ENCODE peak calls at places on chromosomes 12 and 14, in eight cellular contexts. D, O, Q, L, X, I, Y and F are unnamed samples.

GRCh38 chr12:57127101-57127709 is 1.1 kb upstream of the LRP1 start:
- DNase-seq in D (peak; percentile 31), O (no peak), Q (peak; percentile 77), L (no peak), X (peak; percentile 71), I (peak; percentile 47), Y (no peak), F (peak; percentile 50)

GRCh38 chr14:103517626-103518415 is 4.8 kb downstream of the CKB start:
- DNase-seq in D (no peak), O (no peak), Q (no peak), L (no peak), X (no peak), I (no peak), Y (no peak), F (no peak)

GRCh38 chr14:99359906-99360305 is 87.9 kb upstream of the BCL11B start:
- DNase-seq in D (no peak), O (no peak), Q (no peak), L (no peak), X (no peak), I (no peak), Y (no peak), F (no peak)

GRCh38 chr12:131363841-131364425 is 347.0 kb upstream of the SFSWAP start:
- DNase-seq in D (no peak), O (no peak), Q (no peak), L (no peak), X (no peak), I (no peak), Y (no peak), F (no peak)

GRCh38 chr14:23722675-23723074 is 86.5 kb downstream of the DHRS2 start:
- DNase-seq in D (no peak), O (no peak), Q (no peak), L (no peak), X (no peak), I (no peak), Y (no peak), F (no peak)

GRCh38 chr12:50032516-50033316 is 7.4 kb upstream of the RACGAP1 start:
- DNase-seq in D (no peak), O (no peak), Q (no peak), L (no peak), X (no peak), I (no peak), Y (no peak), F (no peak)

GRCh38 chr12:1518763-1519516 is 75.4 kb downstream of the FBXL14 start:
- DNase-seq in D (no peak), O (no peak), Q (peak; percentile 52), L (no peak), X (no peak), I (no peak), Y (no peak), F (no peak)

GRCh38 chr12:123788541-123788940 is 26.4 kb downstream of the DNAH10 start:
- DNase-seq in D (no peak), O (no peak), Q (no peak), L (no peak), X (no peak), I (no peak), Y (no peak), F (no peak)

GRCh38 chr12:130658106-130658505 is 58.0 kb downstream of the RIMBP2 start:
- DNase-seq in D (no peak), O (no peak), Q (no peak), L (no peak), X (no peak), I (no peak), Y (no peak), F (no peak)

GRCh38 chr12:7859552-7859951 is 13.2 kb downstream of the SLC2A14 start:
- DNase-seq in D (no peak), O (no peak), Q (no peak), L (no peak), X (no peak), I (no peak), Y (no peak), F (no peak)

GRCh38 chr12:131460516-131460915 is 250.4 kb upstream of the SFSWAP start:
- DNase-seq in D (no peak), O (no peak), Q (no peak), L (no peak), X (no peak), I (no peak), Y (no peak), F (no peak)

GRCh38 chr14:85195872-85196477 is 334.0 kb upstream of the FLRT2 start:
- DNase-seq in D (no peak), O (no peak), Q (no peak), L (no peak), X (no peak), I (no peak), Y (no peak), F (no peak)

GRCh38 chr14:24334431-24335271 is at the start of gene ADCY4:
- DNase-seq in D (peak; percentile 17), O (no peak), Q (no peak), L (no peak), X (no peak), I (no peak), Y (no peak), F (no peak)

GRCh38 chr14:77406718-77407117 is 16.6 kb downstream of the NOXRED1 start:
- DNase-seq in D (no peak), O (no peak), Q (no peak), L (no peak), X (no peak), I (no peak), Y (no peak), F (no peak)

GRCh38 chr12:116048886-116049285 is 228.6 kb downstream of the MED13L start:
- DNase-seq in D (no peak), O (no peak), Q (no peak), L (no peak), X (peak; percentile 41), I (no peak), Y (no peak), F (no peak)

GRCh38 chr12:96401061-96401871 is 1.0 kb upstream of the CDK17 start:
- DNase-seq in D (peak; percentile 19), O (no peak), Q (no peak), L (no peak), X (peak; percentile 40), I (peak; percentile 33), Y (no peak), F (no peak)

GRCh38 chr12:19085090-19085489 is 44.4 kb upstream of the PLEKHA5 start:
- DNase-seq in D (no peak), O (no peak), Q (no peak), L (no peak), X (no peak), I (no peak), Y (no peak), F (no peak)

GRCh38 chr12:106985479-106985878 is 1.5 kb downstream of the MTERF2 start:
- DNase-seq in D (no peak), O (no peak), Q (no peak), L (no peak), X (peak; percentile 40), I (no peak), Y (no peak), F (no peak)

GRCh38 chr12:63103489-63104131 is 47.4 kb downstream of the AVPR1A start:
- DNase-seq in D (no peak), O (no peak), Q (no peak), L (no peak), X (no peak), I (no peak), Y (no peak), F (no peak)

GRCh38 chr14:73242274-73242960 is 5.1 kb downstream of the PAPLN start:
- DNase-seq in D (no peak), O (no peak), Q (no peak), L (no peak), X (no peak), I (no peak), Y (no peak), F (no peak)

GRCh38 chr12:56151672-56152131 is 685 bp upstream of the MYL6B start:
- DNase-seq in D (peak; percentile 53), O (peak; percentile 43), Q (peak; percentile 68), L (peak; percentile 41), X (peak; percentile 69), I (peak; percentile 72), Y (no peak), F (no peak)

GRCh38 chr12:130482448-130482847 is 144.8 kb downstream of the PIWIL1 start:
- DNase-seq in D (no peak), O (no peak), Q (no peak), L (no peak), X (no peak), I (no peak), Y (no peak), F (no peak)